ENCODE peak calls at places on chromosomes 12 and 14, in nine cellular contexts. L is thoracic aorta; J is SK-N-SH; Z is esophagus squamous epithelium; N is A549; E is OCI-LY7; P is DND-41; T is CD8-positive, alpha-beta T cell; K is stomach. W is an unnamed sample.
A peak's percentile ranks its signal among the peaks of the same experiment; 100 is the strongest.

GRCh38 chr14:68891851-68892660 is 87.0 kb downstream of the ACTN1 start:
- DNase-seq in P (no peak), L (no peak), Z (no peak), K (no peak), T (no peak), N (no peak), J (no peak), E (no peak), W (no peak)

GRCh38 chr12:53060721-53061276 is 10.9 kb downstream of the TNS2 start:
- DNase-seq in P (no peak), K (peak; percentile 56), N (no peak), J (no peak), Z (no peak), T (no peak), L (no peak), E (no peak), W (peak; percentile 49)

GRCh38 chr12:14614704-14615121 is 47.0 kb upstream of the PLBD1 start:
- DNase-seq in K (no peak), Z (no peak), N (no peak), L (no peak), P (no peak), J (no peak), E (peak; percentile 90), T (no peak), W (no peak)

GRCh38 chr14:33900706-33901105 is 50.2 kb downstream of the EGLN3 start:
- DNase-seq in L (no peak), E (no peak), J (no peak), K (no peak), Z (no peak), N (no peak), T (no peak), P (no peak), W (no peak)

GRCh38 chr14:98112211-98112780 is 1159.7 kb downstream of the BCL11B start:
- DNase-seq in Z (no peak), K (no peak), J (no peak), L (no peak), E (no peak), T (no peak), N (no peak), P (no peak), W (no peak)

GRCh38 chr14:50957296-50957695 is 13.0 kb upstream of the PYGL start:
- DNase-seq in K (no peak), E (no peak), P (no peak), J (no peak), T (no peak), Z (no peak), N (no peak), L (no peak), W (no peak)

GRCh38 chr14:20652996-20653975 is 11.8 kb upstream of the OR6S1 start:
- DNase-seq in N (peak; percentile 64), J (no peak), Z (no peak), K (no peak), L (no peak), P (no peak), T (no peak), E (no peak), W (no peak)

GRCh38 chr12:20653871-20654270 is 41.3 kb upstream of the SLCO1C1 start:
- DNase-seq in K (no peak), L (no peak), T (no peak), E (no peak), Z (no peak), N (no peak), J (no peak), P (no peak), W (no peak)

GRCh38 chr12:52004042-52004648 is 2.6 kb upstream of the TAMALIN start:
- DNase-seq in K (peak; percentile 68), Z (no peak), P (no peak), E (no peak), J (peak; percentile 67), L (no peak), T (no peak), N (peak; percentile 78), W (peak; percentile 73)

GRCh38 chr14:69012251-69012953 is 33.3 kb upstream of the ACTN1 start:
- DNase-seq in J (no peak), N (no peak), K (no peak), T (no peak), P (no peak), E (no peak), Z (no peak), L (no peak), W (no peak)

DNA sequence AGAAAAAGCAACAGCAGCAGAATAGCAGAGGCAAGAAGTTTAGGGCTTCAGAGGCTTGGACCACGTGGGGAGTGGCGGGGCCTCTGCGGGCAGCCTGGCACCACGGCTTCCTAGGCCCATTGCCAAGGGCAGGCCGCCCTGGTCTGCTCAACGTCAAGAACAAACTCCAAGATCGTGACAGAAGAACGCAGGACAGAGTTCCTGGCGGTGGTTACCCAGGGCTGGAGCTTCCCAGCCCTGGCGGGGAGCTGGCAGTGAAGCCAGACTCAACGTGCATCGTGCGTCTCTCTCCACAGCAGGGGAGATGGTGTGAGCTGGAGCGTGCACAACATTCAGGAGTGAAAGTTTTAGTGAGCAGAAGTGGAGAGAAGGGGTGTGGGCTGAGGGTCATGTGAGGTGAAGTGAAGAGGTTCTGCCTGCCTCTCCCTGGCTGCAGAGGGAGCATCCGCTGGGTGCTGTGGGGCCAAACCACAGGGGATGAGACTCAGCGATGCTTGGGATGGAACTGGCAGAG is 13.9 kb upstream of the CACNA2D4 start:
- DNase-seq in N (no peak), T (no peak), J (peak; percentile 86), Z (no peak), L (no peak), K (peak; percentile 81), P (no peak), E (no peak), W (no peak)
- H3K4me1 ChIP-seq in N (peaks cover 16% of the 10 kb centered on the region), T (peaks cover 5% of the 10 kb centered on the region), J (peaks cover 71% of the 10 kb centered on the region), Z (peaks cover 5% of the 10 kb centered on the region), L (peaks cover 17% of the 10 kb centered on the region), K (peaks cover 52% of the 10 kb centered on the region), P (no peaks in the 10 kb centered on the region), E (peaks cover 26% of the 10 kb centered on the region), W (no peaks in the 10 kb centered on the region)

GRCh38 chr14:94374749-94375148 is 13.7 kb downstream of the SERPINA1 start:
- DNase-seq in L (no peak), E (no peak), N (no peak), T (no peak), J (no peak), P (no peak), K (no peak), Z (no peak), W (no peak)

GRCh38 chr14:94370524-94370910 is 17.9 kb downstream of the SERPINA1 start:
- DNase-seq in T (no peak), E (no peak), J (no peak), N (no peak), K (no peak), L (no peak), Z (no peak), P (no peak), W (no peak)

GRCh38 chr14:94373708-94374107 is 14.7 kb downstream of the SERPINA1 start:
- DNase-seq in L (no peak), J (no peak), Z (no peak), E (no peak), P (no peak), T (no peak), K (no peak), N (peak; percentile 34), W (no peak)

GRCh38 chr14:94368956-94369355 is 19.4 kb downstream of the SERPINA1 start:
- DNase-seq in L (no peak), T (no peak), J (no peak), Z (no peak), K (no peak), P (no peak), E (no peak), N (no peak), W (no peak)

GRCh38 chr14:94372021-94372605 is 16.3 kb downstream of the SERPINA1 start:
- DNase-seq in Z (no peak), E (no peak), K (peak; percentile 5), J (no peak), T (no peak), N (no peak), L (no peak), P (no peak), W (no peak)
- TF ChIP-seq CTCF in Z (no peak), E (peak; percentile 58), K (no peak), J (peak; percentile 39), T (no peak), N (no peak), L (no peak), P (peak; percentile 35), W (no peak)

GRCh38 chr14:78567343-78567742 is 397.2 kb downstream of the NRXN3 start:
- DNase-seq in N (no peak), J (no peak), P (no peak), Z (no peak), E (no peak), T (no peak), K (no peak), L (no peak), W (no peak)

GRCh38 chr14:78566859-78567172 is 396.6 kb downstream of the NRXN3 start:
- DNase-seq in L (no peak), N (no peak), E (no peak), K (no peak), Z (no peak), T (no peak), P (no peak), J (no peak), W (no peak)

GRCh38 chr14:78566017-78566858 is 396.1 kb downstream of the NRXN3 start:
- DNase-seq in N (peak; percentile 37), Z (no peak), L (peak; percentile 33), P (peak; percentile 68), E (peak; percentile 51), K (peak; percentile 81), T (no peak), J (peak; percentile 72), W (peak; percentile 25)
- H3K4me3 ChIP-seq in N (no peak overlapping the region), Z (peak overlapping the region; percentile 53), L (peak overlapping the region; percentile 60), P (no peak overlapping the region), E (no peak overlapping the region), K (peak overlapping the region; percentile 26), T (no peak overlapping the region), J (peak overlapping the region; percentile 44), W (peak overlapping the region; percentile 15)

GRCh38 chr14:64201931-64202330 is 92.2 kb downstream of the ESR2 start:
- DNase-seq in T (no peak), J (no peak), N (no peak), L (no peak), E (no peak), Z (no peak), P (no peak), K (no peak), W (no peak)
- H3K4me1 ChIP-seq in T (no peaks in the 10 kb centered on the region), J (peaks cover 10% of the 10 kb centered on the region), N (no peaks in the 10 kb centered on the region), L (no peaks in the 10 kb centered on the region), E (peaks cover 7% of the 10 kb centered on the region), Z (peaks cover 6% of the 10 kb centered on the region), P (no peaks in the 10 kb centered on the region), K (peaks cover 34% of the 10 kb centered on the region), W (no peaks in the 10 kb centered on the region)

GRCh38 chr14:85878874-85879273 is 348.9 kb downstream of the FLRT2 start:
- DNase-seq in P (no peak), T (no peak), J (no peak), Z (no peak), E (no peak), K (no peak), L (no peak), N (no peak), W (no peak)

DNA sequence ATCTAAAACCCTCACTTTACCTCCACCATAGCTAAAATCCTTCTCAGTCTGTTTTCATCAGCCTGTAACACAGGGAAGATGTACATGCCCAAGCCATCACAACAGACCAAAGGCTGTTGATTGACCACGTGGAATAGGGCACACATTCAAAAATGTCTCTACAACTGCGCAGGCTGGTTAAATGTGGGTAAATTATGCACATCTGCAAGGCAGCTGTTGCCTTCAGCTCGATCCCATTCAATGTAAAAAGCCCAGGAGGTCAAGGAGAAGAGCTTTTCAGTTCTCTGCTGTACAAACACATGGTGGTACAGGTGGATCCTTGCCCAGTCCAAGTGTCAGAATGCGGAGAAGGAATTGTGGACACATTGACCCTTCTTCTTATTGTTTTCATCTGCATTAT is 354.0 kb downstream of the FLRT2 start:
- DNase-seq in N (no peak), P (no peak), L (no peak), E (no peak), J (no peak), Z (no peak), T (no peak), K (no peak), W (no peak)
- TF ChIP-seq CTCF in N (no peak), P (no peak), L (no peak), E (no peak), J (no peak), Z (no peak), T (no peak), K (no peak), W (no peak)

W was measured in Peyer's patch.